ENCODE peak calls at places on chromosome 3, in four cellular contexts. W, F, M and Z are unnamed samples.

GRCh38 chr3:45105855-45106655 is 40.1 kb downstream of the CDCP1 start:
- DNase-seq in W (no peak), F (no peak), M (no peak), Z (no peak)

GRCh38 chr3:42012378-42012934 is 50.6 kb upstream of the ULK4 start:
- DNase-seq in W (no peak), F (no peak), M (no peak), Z (no peak)

GRCh38 chr3:77536038-77536775 is 496.3 kb downstream of the ROBO2 start:
- DNase-seq in W (no peak), F (peak), M (no peak), Z (no peak)

GRCh38 chr3:66593978-66594377 is 93.2 kb upstream of the LRIG1 start:
- DNase-seq in W (no peak), F (no peak), M (no peak), Z (no peak)

GRCh38 chr3:184565421-184566211 is 4.0 kb downstream of the EPHB3 start:
- DNase-seq in W (peak), F (peak), M (no peak), Z (no peak)

GRCh38 chr3:37987751-37988179 is 2.8 kb upstream of the VILL start:
- DNase-seq in W (no peak), F (no peak), M (no peak), Z (no peak)

GRCh38 chr3:188037116-188037718 is 116.7 kb upstream of the LPP start:
- DNase-seq in W (peak), F (peak), M (no peak), Z (no peak)

GRCh38 chr3:189530822-189531221 is 100.4 kb upstream of the TP63 start:
- DNase-seq in W (no peak), F (no peak), M (no peak), Z (no peak)

GRCh38 chr3:170997966-170998913 is 28.3 kb downstream of the SLC2A2 start:
- DNase-seq in W (peak), F (no peak), M (no peak), Z (no peak)

GRCh38 chr3:38164966-38165721 is at the start of gene OXSR1:
- DNase-seq in W (peak), F (peak), M (peak), Z (peak)

GRCh38 chr3:150921207-150921606 is 16.0 kb upstream of the MINDY4B start:
- DNase-seq in W (no peak), F (no peak), M (no peak), Z (no peak)

GRCh38 chr3:71078199-71078598 is 505.3 kb downstream of the FOXP1 start:
- DNase-seq in W (no peak), F (no peak), M (no peak), Z (no peak)

GRCh38 chr3:42936157-42936981 is 30.4 kb downstream of the ZNF662 start:
- DNase-seq in W (peak), F (peak), M (no peak), Z (no peak)

GRCh38 chr3:128491900-128492352 is 1.1 kb downstream of the GATA2 start:
- DNase-seq in W (no peak), F (no peak), M (no peak), Z (no peak)

GRCh38 chr3:128494152-128494650 is 1.2 kb upstream of the GATA2 start:
- DNase-seq in W (no peak), F (no peak), M (no peak), Z (no peak)

GRCh38 chr3:128493221-128494151 is 485 bp upstream of the GATA2 start:
- DNase-seq in W (no peak), F (no peak), M (no peak), Z (no peak)

GRCh38 chr3:128491071-128491899 is 1.7 kb downstream of the GATA2 start:
- DNase-seq in W (peak), F (no peak), M (no peak), Z (no peak)

GRCh38 chr3:128492353-128493220 is at the start of gene GATA2:
- DNase-seq in W (peak), F (no peak), M (no peak), Z (no peak)
- TF ChIP-seq CTCF in W (no peak), F (no peak), M (no peak), Z (peak)

GRCh38 chr3:4001976-4002375 is 202.7 kb downstream of the LRRN1 start:
- DNase-seq in W (no peak), F (no peak), M (no peak), Z (no peak)

GRCh38 chr3:3992312-3992874 is 193.2 kb downstream of the LRRN1 start:
- DNase-seq in W (no peak), F (no peak), M (no peak), Z (no peak)

GRCh38 chr3:3998140-3998977 is 199.1 kb downstream of the LRRN1 start:
- DNase-seq in W (peak), F (peak), M (peak), Z (peak)
- TF ChIP-seq CTCF in W (peak), F (peak), M (peak), Z (peak)

GRCh38 chr3:126394977-126395321 is 240 bp downstream of the CFAP100 start:
- DNase-seq in W (no peak), F (no peak), M (no peak), Z (no peak)
- TF ChIP-seq CTCF in W (no peak), F (no peak), M (no peak), Z (no peak)

GRCh38 chr3:30393079-30393478 is 213.3 kb upstream of the TGFBR2 start:
- DNase-seq in W (no peak), F (no peak), M (no peak), Z (no peak)
- TF ChIP-seq CTCF in W (no peak), F (no peak), M (no peak), Z (no peak)